ENCODE peak calls at places on chromosomes 6 and 20, in nine cellular contexts. V, S, C, L, N, U, M, H and Z are unnamed samples.

GRCh38 chr6:7016238-7016637 is 91.5 kb upstream of the RREB1 start:
- DNase-seq in V (no peak), S (no peak), C (no peak), L (no peak), N (no peak), U (no peak), M (no peak), H (no peak), Z (no peak)

GRCh38 chr20:52972965-52973819 is 1.0 kb downstream of the TSHZ2 start:
- DNase-seq in V (peak), S (no peak), C (peak), L (no peak), N (no peak), U (peak), M (no peak), H (no peak), Z (no peak)

GRCh38 chr20:19642861-19643260 is 115.2 kb upstream of the RIN2 start:
- DNase-seq in V (no peak), S (no peak), C (no peak), L (no peak), N (no peak), U (no peak), M (no peak), H (no peak), Z (no peak)

GRCh38 chr6:903746-904145 is 210.8 kb upstream of the EXOC2 start:
- DNase-seq in V (no peak), S (no peak), C (no peak), L (no peak), N (no peak), U (no peak), M (no peak), H (no peak), Z (no peak)

GRCh38 chr6:163099621-163100171 is 314.8 kb upstream of the QKI start:
- DNase-seq in V (no peak), S (peak), C (no peak), L (no peak), N (no peak), U (no peak), M (no peak), H (no peak), Z (no peak)

GRCh38 chr6:22326500-22326899 is 29.7 kb upstream of the PRL start:
- DNase-seq in V (no peak), S (no peak), C (peak), L (no peak), N (no peak), U (no peak), M (no peak), H (no peak), Z (no peak)

GRCh38 chr20:31740208-31740607 is 1.1 kb downstream of the TPX2 start:
- DNase-seq in V (no peak), S (no peak), C (peak), L (no peak), N (no peak), U (no peak), M (no peak), H (no peak), Z (peak)

GRCh38 chr20:32466739-32467505 is 108.8 kb downstream of the ASXL1 start:
- DNase-seq in V (peak), S (peak), C (no peak), L (no peak), N (no peak), U (peak), M (no peak), H (no peak), Z (no peak)

GRCh38 chr6:24257282-24257681 is 100.6 kb downstream of the DCDC2 start:
- DNase-seq in V (no peak), S (no peak), C (no peak), L (no peak), N (no peak), U (no peak), M (no peak), H (no peak), Z (no peak)

GRCh38 chr20:2865630-2866029 is 7.7 kb upstream of the PTPRA start:
- DNase-seq in V (no peak), S (no peak), C (no peak), L (no peak), N (no peak), U (no peak), M (no peak), H (no peak), Z (no peak)

GRCh38 chr20:52064936-52065335 is 126.6 kb downstream of the ZFP64 start:
- DNase-seq in V (no peak), S (no peak), C (no peak), L (no peak), N (no peak), U (no peak), M (no peak), H (no peak), Z (no peak)

GRCh38 chr6:15736023-15736696 is 73.3 kb upstream of the DTNBP1 start:
- DNase-seq in V (no peak), S (no peak), C (no peak), L (no peak), N (no peak), U (no peak), M (no peak), H (no peak), Z (no peak)